ENCODE peak calls at places on chromosome 9, in ten cellular contexts. One of them, this sample, is unnamed.
A peak's percentile ranks its signal among the peaks of the same experiment; 100 is the strongest.

GRCh38 chr9:115340314-115340713 is 222.4 kb upstream of the TNC start:
- DNase-seq in astrocyte: no peak
- DNase-seq in Peyer's patch: no peak
- DNase-seq in ovary: no peak
- DNase-seq in aorta: peak; percentile 48
- DNase-seq in adrenal gland: no peak
- DNase-seq in H9: no peak
- DNase-seq in lower lobe of right lung: no peak
- DNase-seq in PC-3: no peak
- DNase-seq in HCT116: no peak
- DNase-seq in this sample: no peak

GRCh38 chr9:6545017-6545691 is 100.4 kb downstream of the GLDC start:
- DNase-seq in aorta: no peak
- DNase-seq in ovary: no peak
- DNase-seq in adrenal gland: no peak
- DNase-seq in Peyer's patch: no peak
- DNase-seq in PC-3: peak; percentile 85
- DNase-seq in HCT116: no peak
- DNase-seq in lower lobe of right lung: no peak
- DNase-seq in astrocyte: peak; percentile 37
- DNase-seq in H9: no peak
- DNase-seq in this sample: no peak

GRCh38 chr9:115250646-115251045 is 132.7 kb upstream of the TNC start:
- DNase-seq in HCT116: no peak
- DNase-seq in adrenal gland: no peak
- DNase-seq in astrocyte: peak; percentile 97
- DNase-seq in lower lobe of right lung: no peak
- DNase-seq in Peyer's patch: no peak
- DNase-seq in H9: peak; percentile 31
- DNase-seq in aorta: no peak
- DNase-seq in ovary: no peak
- DNase-seq in PC-3: peak; percentile 83
- DNase-seq in this sample: peak; percentile 60

GRCh38 chr9:125889122-125889523 is 141.9 kb downstream of the PBX3 start:
- DNase-seq in lower lobe of right lung: peak; percentile 51
- DNase-seq in astrocyte: peak; percentile 47
- DNase-seq in ovary: peak; percentile 56
- DNase-seq in PC-3: no peak
- DNase-seq in Peyer's patch: peak; percentile 47
- DNase-seq in aorta: peak; percentile 47
- DNase-seq in HCT116: no peak
- DNase-seq in H9: no peak
- DNase-seq in adrenal gland: peak; percentile 59
- DNase-seq in this sample: peak; percentile 61

GRCh38 chr9:89153618-89154017 is 25.0 kb downstream of the SHC3 start:
- DNase-seq in H9: no peak
- DNase-seq in PC-3: peak; percentile 81
- DNase-seq in adrenal gland: peak; percentile 83
- DNase-seq in lower lobe of right lung: no peak
- DNase-seq in ovary: no peak
- DNase-seq in aorta: peak; percentile 61
- DNase-seq in HCT116: peak; percentile 16
- DNase-seq in Peyer's patch: no peak
- DNase-seq in astrocyte: peak; percentile 91
- DNase-seq in this sample: peak; percentile 95

GRCh38 chr9:110291921-110292575 is 35.7 kb upstream of the TXN start:
- DNase-seq in PC-3: peak; percentile 12
- DNase-seq in adrenal gland: no peak
- DNase-seq in ovary: no peak
- DNase-seq in lower lobe of right lung: no peak
- DNase-seq in Peyer's patch: no peak
- DNase-seq in aorta: no peak
- DNase-seq in HCT116: no peak
- DNase-seq in astrocyte: no peak
- DNase-seq in H9: peak; percentile 43
- DNase-seq in this sample: no peak

GRCh38 chr9:127904888-127905728 is 5.7 kb upstream of the ST6GALNAC6 start:
- DNase-seq in lower lobe of right lung: no peak
- DNase-seq in PC-3: no peak
- DNase-seq in astrocyte: no peak
- DNase-seq in aorta: peak; percentile 55
- DNase-seq in ovary: peak; percentile 30
- DNase-seq in H9: no peak
- DNase-seq in Peyer's patch: no peak
- DNase-seq in adrenal gland: no peak
- DNase-seq in HCT116: no peak
- DNase-seq in this sample: no peak

GRCh38 chr9:123488683-123489321 is 132.8 kb downstream of the CRB2 start:
- DNase-seq in H9: no peak
- DNase-seq in aorta: no peak
- DNase-seq in HCT116: no peak
- DNase-seq in lower lobe of right lung: no peak
- DNase-seq in astrocyte: no peak
- DNase-seq in PC-3: no peak
- DNase-seq in Peyer's patch: no peak
- DNase-seq in adrenal gland: no peak
- DNase-seq in ovary: no peak
- DNase-seq in this sample: no peak

GRCh38 chr9:19976226-19976625 is 187.4 kb upstream of the SLC24A2 start:
- DNase-seq in ovary: no peak
- DNase-seq in aorta: no peak
- DNase-seq in adrenal gland: no peak
- DNase-seq in Peyer's patch: no peak
- DNase-seq in PC-3: peak; percentile 59
- DNase-seq in HCT116: no peak
- DNase-seq in lower lobe of right lung: no peak
- DNase-seq in H9: no peak
- DNase-seq in astrocyte: no peak
- DNase-seq in this sample: no peak

GRCh38 chr9:98040212-98040611 is 16.3 kb upstream of the NANS start:
- DNase-seq in HCT116: no peak
- DNase-seq in astrocyte: no peak
- DNase-seq in H9: no peak
- DNase-seq in adrenal gland: no peak
- DNase-seq in ovary: no peak
- DNase-seq in Peyer's patch: no peak
- DNase-seq in aorta: no peak
- DNase-seq in lower lobe of right lung: no peak
- DNase-seq in PC-3: no peak
- DNase-seq in this sample: no peak
- H3K4me1 ChIP-seq in HCT116: peaks cover 4% of the 10 kb centered on the region
- H3K4me1 ChIP-seq in astrocyte: peaks cover 19% of the 10 kb centered on the region
- H3K4me1 ChIP-seq in H9: no peaks in the 10 kb centered on the region
- H3K4me1 ChIP-seq in adrenal gland: no peaks in the 10 kb centered on the region
- H3K4me1 ChIP-seq in ovary: no peaks in the 10 kb centered on the region
- H3K4me1 ChIP-seq in Peyer's patch: no peaks in the 10 kb centered on the region
- H3K4me1 ChIP-seq in aorta: no peaks in the 10 kb centered on the region
- H3K4me1 ChIP-seq in lower lobe of right lung: peaks cover 13% of the 10 kb centered on the region
- H3K4me1 ChIP-seq in PC-3: peaks cover 4% of the 10 kb centered on the region
- H3K4me1 ChIP-seq in this sample: peaks cover 30% of the 10 kb centered on the region

GRCh38 chr9:134383148-134383547 is 56.9 kb downstream of the RXRA start:
- DNase-seq in ovary: no peak
- DNase-seq in H9: no peak
- DNase-seq in adrenal gland: no peak
- DNase-seq in astrocyte: no peak
- DNase-seq in HCT116: no peak
- DNase-seq in aorta: no peak
- DNase-seq in PC-3: no peak
- DNase-seq in Peyer's patch: no peak
- DNase-seq in lower lobe of right lung: no peak
- DNase-seq in this sample: no peak
- H3K4me1 ChIP-seq in ovary: peaks cover 55% of the 10 kb centered on the region
- H3K4me1 ChIP-seq in H9: no peaks in the 10 kb centered on the region
- H3K4me1 ChIP-seq in adrenal gland: peaks cover 61% of the 10 kb centered on the region
- H3K4me1 ChIP-seq in astrocyte: peaks cover 36% of the 10 kb centered on the region
- H3K4me1 ChIP-seq in HCT116: peaks cover 44% of the 10 kb centered on the region
- H3K4me1 ChIP-seq in aorta: no peaks in the 10 kb centered on the region
- H3K4me1 ChIP-seq in PC-3: peaks cover 44% of the 10 kb centered on the region
- H3K4me1 ChIP-seq in Peyer's patch: peaks cover 3% of the 10 kb centered on the region
- H3K4me1 ChIP-seq in lower lobe of right lung: peaks cover 95% of the 10 kb centered on the region
- H3K4me1 ChIP-seq in this sample: peaks cover 15% of the 10 kb centered on the region

GRCh38 chr9:137030006-137030405 is 1.9 kb downstream of the FUT7 start:
- DNase-seq in HCT116: no peak
- DNase-seq in aorta: no peak
- DNase-seq in PC-3: no peak
- DNase-seq in adrenal gland: no peak
- DNase-seq in lower lobe of right lung: no peak
- DNase-seq in Peyer's patch: no peak
- DNase-seq in ovary: no peak
- DNase-seq in astrocyte: no peak
- DNase-seq in H9: no peak
- DNase-seq in this sample: no peak
- H3K4me1 ChIP-seq in HCT116: peaks cover 37% of the 10 kb centered on the region
- H3K4me1 ChIP-seq in aorta: no peaks in the 10 kb centered on the region
- H3K4me1 ChIP-seq in PC-3: peaks cover 20% of the 10 kb centered on the region
- H3K4me1 ChIP-seq in adrenal gland: peaks cover 9% of the 10 kb centered on the region
- H3K4me1 ChIP-seq in lower lobe of right lung: peaks cover 70% of the 10 kb centered on the region
- H3K4me1 ChIP-seq in Peyer's patch: peaks cover 14% of the 10 kb centered on the region
- H3K4me1 ChIP-seq in ovary: peaks cover 3% of the 10 kb centered on the region
- H3K4me1 ChIP-seq in astrocyte: peaks cover 15% of the 10 kb centered on the region
- H3K4me1 ChIP-seq in H9: no peaks in the 10 kb centered on the region
- H3K4me1 ChIP-seq in this sample: no peaks in the 10 kb centered on the region

GRCh38 chr9:675697-676370 is 165.7 kb upstream of the DMRT1 start:
- DNase-seq in HCT116: no peak
- DNase-seq in adrenal gland: no peak
- DNase-seq in PC-3: no peak
- DNase-seq in aorta: no peak
- DNase-seq in H9: no peak
- DNase-seq in astrocyte: no peak
- DNase-seq in ovary: no peak
- DNase-seq in Peyer's patch: no peak
- DNase-seq in lower lobe of right lung: no peak
- DNase-seq in this sample: no peak

GRCh38 chr9:671997-672396 is 169.5 kb upstream of the DMRT1 start:
- DNase-seq in Peyer's patch: no peak
- DNase-seq in astrocyte: no peak
- DNase-seq in lower lobe of right lung: no peak
- DNase-seq in aorta: no peak
- DNase-seq in PC-3: no peak
- DNase-seq in H9: no peak
- DNase-seq in HCT116: no peak
- DNase-seq in ovary: no peak
- DNase-seq in adrenal gland: no peak
- DNase-seq in this sample: no peak

GRCh38 chr9:673966-674526 is 167.5 kb upstream of the DMRT1 start:
- DNase-seq in lower lobe of right lung: no peak
- DNase-seq in PC-3: no peak
- DNase-seq in astrocyte: no peak
- DNase-seq in H9: peak; percentile 70
- DNase-seq in ovary: no peak
- DNase-seq in HCT116: no peak
- DNase-seq in adrenal gland: no peak
- DNase-seq in Peyer's patch: no peak
- DNase-seq in aorta: no peak
- DNase-seq in this sample: no peak

GRCh38 chr9:673264-673965 is 168.1 kb upstream of the DMRT1 start:
- DNase-seq in astrocyte: no peak
- DNase-seq in HCT116: no peak
- DNase-seq in H9: no peak
- DNase-seq in ovary: no peak
- DNase-seq in lower lobe of right lung: no peak
- DNase-seq in Peyer's patch: no peak
- DNase-seq in aorta: no peak
- DNase-seq in adrenal gland: no peak
- DNase-seq in PC-3: peak; percentile 48
- DNase-seq in this sample: no peak

GRCh38 chr9:672833-673232 is 168.7 kb upstream of the DMRT1 start:
- DNase-seq in astrocyte: no peak
- DNase-seq in adrenal gland: no peak
- DNase-seq in H9: no peak
- DNase-seq in aorta: no peak
- DNase-seq in Peyer's patch: no peak
- DNase-seq in ovary: no peak
- DNase-seq in HCT116: no peak
- DNase-seq in lower lobe of right lung: no peak
- DNase-seq in PC-3: no peak
- DNase-seq in this sample: no peak
- H3K4me1 ChIP-seq in astrocyte: peaks cover 5% of the 10 kb centered on the region
- H3K4me1 ChIP-seq in adrenal gland: no peaks in the 10 kb centered on the region
- H3K4me1 ChIP-seq in H9: peaks cover 4% of the 10 kb centered on the region
- H3K4me1 ChIP-seq in aorta: peaks cover 2% of the 10 kb centered on the region
- H3K4me1 ChIP-seq in Peyer's patch: no peaks in the 10 kb centered on the region
- H3K4me1 ChIP-seq in ovary: no peaks in the 10 kb centered on the region
- H3K4me1 ChIP-seq in HCT116: no peaks in the 10 kb centered on the region
- H3K4me1 ChIP-seq in lower lobe of right lung: peaks cover 7% of the 10 kb centered on the region
- H3K4me1 ChIP-seq in PC-3: peaks cover 29% of the 10 kb centered on the region
- H3K4me1 ChIP-seq in this sample: peaks cover 10% of the 10 kb centered on the region

DNA sequence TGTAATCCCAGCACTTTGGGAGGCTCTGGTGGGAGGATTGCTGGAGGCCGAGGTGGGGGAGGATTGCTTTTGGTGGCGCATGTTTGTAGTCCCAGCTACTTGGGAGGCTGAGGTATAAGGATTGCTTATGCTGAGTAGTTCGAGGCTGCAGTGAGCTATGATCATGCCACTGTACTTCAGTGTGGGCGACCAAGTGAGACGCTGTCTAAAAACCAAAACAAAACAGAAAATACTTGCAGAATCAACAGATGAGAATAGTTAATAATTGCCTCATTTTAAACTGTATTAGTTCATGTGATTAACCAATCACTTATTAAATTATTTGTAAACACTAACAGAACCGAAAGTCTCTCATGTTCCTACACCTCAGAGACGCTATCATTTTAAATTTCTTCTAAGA is 118.0 kb downstream of the CCDC171 start:
- DNase-seq in adrenal gland: no peak
- DNase-seq in ovary: no peak
- DNase-seq in lower lobe of right lung: no peak
- DNase-seq in astrocyte: no peak
- DNase-seq in HCT116: no peak
- DNase-seq in H9: no peak
- DNase-seq in Peyer's patch: no peak
- DNase-seq in PC-3: no peak
- DNase-seq in aorta: no peak
- DNase-seq in this sample: no peak
- H3K4me1 ChIP-seq in adrenal gland: no peaks in the 10 kb centered on the region
- H3K4me1 ChIP-seq in ovary: no peaks in the 10 kb centered on the region
- H3K4me1 ChIP-seq in lower lobe of right lung: no peaks in the 10 kb centered on the region
- H3K4me1 ChIP-seq in astrocyte: no peaks in the 10 kb centered on the region
- H3K4me1 ChIP-seq in HCT116: no peaks in the 10 kb centered on the region
- H3K4me1 ChIP-seq in H9: no peaks in the 10 kb centered on the region
- H3K4me1 ChIP-seq in Peyer's patch: no peaks in the 10 kb centered on the region
- H3K4me1 ChIP-seq in PC-3: no peaks in the 10 kb centered on the region
- H3K4me1 ChIP-seq in aorta: no peaks in the 10 kb centered on the region
- H3K4me1 ChIP-seq in this sample: no peaks in the 10 kb centered on the region

DNA sequence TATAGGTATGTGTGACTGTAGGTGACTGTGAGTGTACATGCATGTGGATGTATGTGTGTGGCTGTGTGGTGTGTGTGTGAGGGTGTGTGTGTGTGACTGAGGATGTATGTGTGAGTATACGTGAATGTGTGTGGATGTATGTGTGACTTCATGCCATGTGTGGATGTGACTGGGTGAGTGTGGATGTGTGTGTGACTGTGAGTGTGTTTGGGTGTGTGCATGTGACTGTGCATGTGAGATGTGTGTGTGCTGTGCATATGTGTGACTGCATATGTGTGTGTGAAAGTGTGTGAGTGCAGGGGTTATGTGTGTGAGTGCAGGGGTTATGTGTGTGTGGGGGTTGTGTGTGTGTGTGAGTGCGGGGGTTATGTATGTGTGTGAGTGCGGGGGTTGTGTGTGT is 42.3 kb downstream of the RXRA start:
- DNase-seq in HCT116: no peak
- DNase-seq in aorta: no peak
- DNase-seq in astrocyte: no peak
- DNase-seq in adrenal gland: no peak
- DNase-seq in H9: no peak
- DNase-seq in PC-3: no peak
- DNase-seq in Peyer's patch: no peak
- DNase-seq in ovary: no peak
- DNase-seq in lower lobe of right lung: no peak
- DNase-seq in this sample: no peak
- H3K4me1 ChIP-seq in HCT116: peaks cover 30% of the 10 kb centered on the region
- H3K4me1 ChIP-seq in aorta: no peaks in the 10 kb centered on the region
- H3K4me1 ChIP-seq in astrocyte: peaks cover 10% of the 10 kb centered on the region
- H3K4me1 ChIP-seq in adrenal gland: peaks cover 72% of the 10 kb centered on the region
- H3K4me1 ChIP-seq in H9: no peaks in the 10 kb centered on the region
- H3K4me1 ChIP-seq in PC-3: no peaks in the 10 kb centered on the region
- H3K4me1 ChIP-seq in Peyer's patch: peaks cover 16% of the 10 kb centered on the region
- H3K4me1 ChIP-seq in ovary: peaks cover 39% of the 10 kb centered on the region
- H3K4me1 ChIP-seq in lower lobe of right lung: peaks cover 80% of the 10 kb centered on the region
- H3K4me1 ChIP-seq in this sample: peaks cover 28% of the 10 kb centered on the region